ENCODE peak calls at places on chromosomes 12 and 14, in nine cellular contexts. One of them, this sample, is unnamed.

GRCh38 chr14:103849151-103850013 is 2.0 kb upstream of the PPP1R13B start:
- DNase-seq in retinal pigment epithelial cell: no peak
- DNase-seq in activated CD4-positive, alpha-beta T cell treated with anti-CD3 and anti-CD28 coated beads for 24 hours: no peak
- DNase-seq in HEK293T: no peak
- DNase-seq in nucleus accumbens: no peak
- DNase-seq in effector CD4-positive, alpha-beta T cell: no peak
- DNase-seq in GM04503: no peak
- DNase-seq in WERI-Rb-1: no peak
- DNase-seq in frontal cortex: no peak
- DNase-seq in this sample: no peak

GRCh38 chr12:47770086-47770726 is 2.8 kb upstream of the SLC48A1 start:
- DNase-seq in retinal pigment epithelial cell: no peak
- DNase-seq in activated CD4-positive, alpha-beta T cell treated with anti-CD3 and anti-CD28 coated beads for 24 hours: no peak
- DNase-seq in HEK293T: no peak
- DNase-seq in nucleus accumbens: no peak
- DNase-seq in effector CD4-positive, alpha-beta T cell: no peak
- DNase-seq in GM04503: no peak
- DNase-seq in WERI-Rb-1: no peak
- DNase-seq in frontal cortex: no peak
- DNase-seq in this sample: peak; percentile 90

GRCh38 chr14:63893701-63894458 is 41.1 kb downstream of the SYNE2 start:
- DNase-seq in retinal pigment epithelial cell: peak; percentile 96
- DNase-seq in activated CD4-positive, alpha-beta T cell treated with anti-CD3 and anti-CD28 coated beads for 24 hours: no peak
- DNase-seq in HEK293T: no peak
- DNase-seq in nucleus accumbens: no peak
- DNase-seq in effector CD4-positive, alpha-beta T cell: no peak
- DNase-seq in GM04503: peak; percentile 81
- DNase-seq in WERI-Rb-1: no peak
- DNase-seq in frontal cortex: no peak
- DNase-seq in this sample: no peak

GRCh38 chr14:90301580-90302181 is 30.1 kb downstream of the NRDE2 start:
- DNase-seq in retinal pigment epithelial cell: peak; percentile 59
- DNase-seq in activated CD4-positive, alpha-beta T cell treated with anti-CD3 and anti-CD28 coated beads for 24 hours: no peak
- DNase-seq in HEK293T: peak; percentile 20
- DNase-seq in nucleus accumbens: peak; percentile 29
- DNase-seq in effector CD4-positive, alpha-beta T cell: no peak
- DNase-seq in GM04503: no peak
- DNase-seq in WERI-Rb-1: no peak
- DNase-seq in frontal cortex: peak; percentile 57
- DNase-seq in this sample: peak; percentile 10

GRCh38 chr12:111327474-111327873 is 41.4 kb downstream of the PHETA1 start:
- DNase-seq in retinal pigment epithelial cell: no peak
- DNase-seq in activated CD4-positive, alpha-beta T cell treated with anti-CD3 and anti-CD28 coated beads for 24 hours: no peak
- DNase-seq in HEK293T: no peak
- DNase-seq in nucleus accumbens: no peak
- DNase-seq in effector CD4-positive, alpha-beta T cell: no peak
- DNase-seq in GM04503: no peak
- DNase-seq in WERI-Rb-1: no peak
- DNase-seq in frontal cortex: no peak
- DNase-seq in this sample: no peak

GRCh38 chr14:23071244-23071974 is 14.1 kb upstream of the CDH24 start:
- DNase-seq in retinal pigment epithelial cell: peak; percentile 88
- DNase-seq in activated CD4-positive, alpha-beta T cell treated with anti-CD3 and anti-CD28 coated beads for 24 hours: peak; percentile 62
- DNase-seq in HEK293T: peak; percentile 89
- DNase-seq in nucleus accumbens: no peak
- DNase-seq in effector CD4-positive, alpha-beta T cell: peak; percentile 66
- DNase-seq in GM04503: peak; percentile 72
- DNase-seq in WERI-Rb-1: peak; percentile 94
- DNase-seq in frontal cortex: peak; percentile 81
- DNase-seq in this sample: no peak

GRCh38 chr12:28569698-28570411 is 379.6 kb downstream of the CCDC91 start:
- DNase-seq in retinal pigment epithelial cell: no peak
- DNase-seq in activated CD4-positive, alpha-beta T cell treated with anti-CD3 and anti-CD28 coated beads for 24 hours: no peak
- DNase-seq in HEK293T: no peak
- DNase-seq in nucleus accumbens: no peak
- DNase-seq in effector CD4-positive, alpha-beta T cell: no peak
- DNase-seq in GM04503: peak; percentile 93
- DNase-seq in WERI-Rb-1: no peak
- DNase-seq in frontal cortex: no peak
- DNase-seq in this sample: no peak

GRCh38 chr14:90445011-90445410 is 48.2 kb downstream of the CALM1 start:
- DNase-seq in retinal pigment epithelial cell: no peak
- DNase-seq in activated CD4-positive, alpha-beta T cell treated with anti-CD3 and anti-CD28 coated beads for 24 hours: no peak
- DNase-seq in HEK293T: no peak
- DNase-seq in nucleus accumbens: no peak
- DNase-seq in effector CD4-positive, alpha-beta T cell: no peak
- DNase-seq in GM04503: no peak
- DNase-seq in WERI-Rb-1: peak; percentile 29
- DNase-seq in frontal cortex: no peak
- DNase-seq in this sample: no peak

GRCh38 chr14:47772652-47773051 is 97.2 kb upstream of the MDGA2 start:
- DNase-seq in retinal pigment epithelial cell: no peak
- DNase-seq in activated CD4-positive, alpha-beta T cell treated with anti-CD3 and anti-CD28 coated beads for 24 hours: no peak
- DNase-seq in HEK293T: no peak
- DNase-seq in nucleus accumbens: no peak
- DNase-seq in effector CD4-positive, alpha-beta T cell: no peak
- DNase-seq in GM04503: no peak
- DNase-seq in WERI-Rb-1: no peak
- DNase-seq in frontal cortex: no peak
- DNase-seq in this sample: no peak

GRCh38 chr12:123363743-123364531 is 710 bp downstream of the SBNO1 start:
- DNase-seq in retinal pigment epithelial cell: no peak
- DNase-seq in activated CD4-positive, alpha-beta T cell treated with anti-CD3 and anti-CD28 coated beads for 24 hours: no peak
- DNase-seq in HEK293T: peak; percentile 42
- DNase-seq in nucleus accumbens: no peak
- DNase-seq in effector CD4-positive, alpha-beta T cell: peak; percentile 15
- DNase-seq in GM04503: no peak
- DNase-seq in WERI-Rb-1: peak; percentile 18
- DNase-seq in frontal cortex: no peak
- DNase-seq in this sample: no peak

GRCh38 chr12:106584104-106585064 is 1.6 kb downstream of the RFX4 start:
- DNase-seq in retinal pigment epithelial cell: no peak
- DNase-seq in activated CD4-positive, alpha-beta T cell treated with anti-CD3 and anti-CD28 coated beads for 24 hours: no peak
- DNase-seq in HEK293T: no peak
- DNase-seq in nucleus accumbens: no peak
- DNase-seq in effector CD4-positive, alpha-beta T cell: no peak
- DNase-seq in GM04503: no peak
- DNase-seq in WERI-Rb-1: no peak
- DNase-seq in frontal cortex: no peak
- DNase-seq in this sample: no peak